ENCODE peak calls at places on chromosomes 11 and 22, in four cellular contexts. K is HS-27A, P is foreskin fibroblast, E is MCF 10A. V is an unnamed sample.

GRCh38 chr22:22362939-22363338 is 118.4 kb downstream of the VPREB1 start:
- DNase-seq in P (no peak), K (no peak), E (no peak), V (no peak)

GRCh38 chr11:123072762-123073161 is 10.8 kb upstream of the HSPA8 start:
- DNase-seq in K (no peak), P (no peak), E (no peak), V (no peak)

GRCh38 chr11:69121021-69121420 is 34.7 kb upstream of the SMIM38 start:
- DNase-seq in K (no peak), E (no peak), P (no peak), V (no peak)

GRCh38 chr11:35683728-35684339 is 21.3 kb downstream of the TRIM44 start:
- DNase-seq in K (no peak), P (peak; percentile 56), E (peak; percentile 22), V (peak; percentile 27)

GRCh38 chr11:36070215-36070976 is 126.5 kb downstream of the LDLRAD3 start:
- DNase-seq in K (no peak), E (no peak), P (no peak), V (no peak)

GRCh38 chr11:82752801-82753200 is 19.1 kb upstream of the FAM181B start:
- DNase-seq in K (no peak), P (no peak), E (no peak), V (peak; percentile 61)

GRCh38 chr11:61731211-61731955 is 21.1 kb upstream of the MYRF start:
- DNase-seq in P (no peak), K (no peak), E (no peak), V (no peak)

GRCh38 chr11:60334005-60334620 is 7.1 kb downstream of the MS4A6E start:
- DNase-seq in E (peak; percentile 76), P (no peak), K (peak; percentile 22), V (peak; percentile 73)

GRCh38 chr22:37187552-37187890 is 526 bp downstream of the C1QTNF6 start:
- DNase-seq in K (no peak), E (no peak), P (peak; percentile 61), V (no peak)

GRCh38 chr11:14258177-14258935 is 100.6 kb downstream of the RRAS2 start:
- DNase-seq in K (peak; percentile 15), P (peak; percentile 88), E (peak; percentile 83), V (peak; percentile 88)

GRCh38 chr11:8389034-8389996 is 125.6 kb upstream of the LMO1 start:
- DNase-seq in P (no peak), E (no peak), K (no peak), V (no peak)

GRCh38 chr22:49561976-49562375 is 265.7 kb downstream of the BRD1 start:
- DNase-seq in E (no peak), K (no peak), P (no peak), V (no peak)

GRCh38 chr11:114846040-114846791 is 167.9 kb downstream of the NXPE2 start:
- DNase-seq in K (no peak), P (no peak), E (peak; percentile 56), V (no peak)

GRCh38 chr22:24992946-24993345 is 40.4 kb downstream of the KIAA1671 start:
- DNase-seq in E (no peak), K (no peak), P (no peak), V (no peak)

GRCh38 chr11:2832718-2833020 is 52.9 kb downstream of the CDKN1C start:
- DNase-seq in K (no peak), P (no peak), E (no peak), V (no peak)

GRCh38 chr11:71955898-71956456 is 27.1 kb downstream of the RNF121 start:
- DNase-seq in K (no peak), E (no peak), P (no peak), V (no peak)

GRCh38 chr22:23070418-23071162 is at the start of gene GNAZ:
- DNase-seq in E (no peak), K (no peak), P (no peak), V (peak; percentile 38)

GRCh38 chr11:1571760-1572199 is 291 bp downstream of the DUSP8 start:
- DNase-seq in E (no peak), K (no peak), P (no peak), V (no peak)

GRCh38 chr22:30326704-30327362 is at the start of gene TBC1D10A:
- DNase-seq in K (peak; percentile 31), E (peak; percentile 92), P (peak; percentile 90), V (peak; percentile 96)

GRCh38 chr11:59666969-59667368 is 1.9 kb downstream of the PATL1 start:
- DNase-seq in K (no peak), P (no peak), E (peak; percentile 11), V (peak; percentile 16)

GRCh38 chr11:12441081-12441801 is 63.9 kb downstream of the PARVA start:
- DNase-seq in E (no peak), K (no peak), P (no peak), V (no peak)

GRCh38 chr22:36162127-36163034 is 1.8 kb upstream of the APOL3 start:
- DNase-seq in K (no peak), P (no peak), E (no peak), V (no peak)

GRCh38 chr11:23991140-23991539 is 505.7 kb upstream of the LUZP2 start:
- DNase-seq in P (no peak), K (no peak), E (no peak), V (peak; percentile 4)

GRCh38 chr11:61145228-61146005 is 15.8 kb downstream of the VPS37C start:
- DNase-seq in K (no peak), P (no peak), E (no peak), V (no peak)

GRCh38 chr11:69286358-69287327 is 7.3 kb upstream of the MYEOV start:
- DNase-seq in K (no peak), E (no peak), P (no peak), V (no peak)

GRCh38 chr11:131975624-131976420 is 605.4 kb downstream of the NTM start:
- DNase-seq in E (no peak), P (no peak), K (no peak), V (no peak)

GRCh38 chr11:34266090-34266912 is 91.5 kb downstream of the ABTB2 start:
- DNase-seq in E (peak; percentile 69), P (peak; percentile 80), K (no peak), V (no peak)

GRCh38 chr22:41367680-41368542 is 13.8 kb upstream of the TEF start:
- DNase-seq in E (no peak), K (no peak), P (no peak), V (peak; percentile 88)

GRCh38 chr11:70191495-70192140 is 11.5 kb upstream of the FADD start:
- DNase-seq in E (peak; percentile 67), P (peak; percentile 25), K (peak; percentile 12), V (peak; percentile 67)

GRCh38 chr11:18490319-18490718 is 34.7 kb downstream of the LDHAL6A start:
- DNase-seq in P (no peak), E (no peak), K (no peak), V (peak; percentile 65)

GRCh38 chr11:20360650-20361049 is 2.9 kb upstream of the HTATIP2 start:
- DNase-seq in K (no peak), P (no peak), E (no peak), V (peak; percentile 70)

GRCh38 chr22:31637938-31638618 is 23.9 kb downstream of the PISD start:
- DNase-seq in E (no peak), K (no peak), P (no peak), V (peak; percentile 61)

GRCh38 chr11:133934599-133935550 is 21.9 kb downstream of the IGSF9B start:
- DNase-seq in E (peak; percentile 91), P (no peak), K (no peak), V (peak; percentile 41)

GRCh38 chr11:1674194-1674878 is 22.7 kb upstream of the KRTAP5-6 start:
- DNase-seq in E (no peak), P (no peak), K (no peak), V (no peak)

GRCh38 chr11:35005156-35005780 is 88.8 kb downstream of the PDHX start:
- DNase-seq in P (no peak), E (no peak), K (no peak), V (no peak)

GRCh38 chr22:17924735-17925727 is 99.3 kb downstream of the MICAL3 start:
- DNase-seq in K (no peak), E (peak; percentile 85), P (no peak), V (peak; percentile 71)

GRCh38 chr11:17387811-17388210 is 648 bp downstream of the KCNJ11 start:
- DNase-seq in E (no peak), P (no peak), K (no peak), V (no peak)

GRCh38 chr22:35629406-35630234 is 12.5 kb upstream of the MB start:
- DNase-seq in K (peak; percentile 95), P (peak; percentile 98), E (peak; percentile 96), V (peak; percentile 97)

GRCh38 chr22:19129871-19130270 is 1.2 kb upstream of the TSSK2 start:
- DNase-seq in E (peak; percentile 50), P (no peak), K (no peak), V (no peak)

V was measured in trophoblast cell.